ENCODE peak calls at places on chromosomes 7 and 10, in ten cellular contexts. B, S, M, P, Y, X, F, J, D and E are unnamed samples.
A peak's percentile ranks its signal among the peaks of the same experiment; 100 is the strongest.

GRCh38 chr10:125982256-125982948 is 86.0 kb downstream of the FANK1 start:
- DNase-seq in B (peak; percentile 78), S (no peak), M (no peak), P (no peak), Y (no peak), X (peak; percentile 72), F (peak; percentile 37), J (no peak), D (peak; percentile 69), E (no peak)

GRCh38 chr10:63608511-63608910 is 87.3 kb downstream of the REEP3 start:
- DNase-seq in B (no peak), S (no peak), M (no peak), P (no peak), Y (no peak), X (no peak), F (no peak), J (no peak), D (no peak), E (no peak)

GRCh38 chr7:132899833-132900232 is 182.1 kb downstream of the CHCHD3 start:
- DNase-seq in B (peak; percentile 4), S (no peak), M (no peak), P (no peak), Y (no peak), X (no peak), F (no peak), J (no peak), D (peak; percentile 13), E (no peak)

GRCh38 chr10:84593546-84593945 is 265.2 kb downstream of the CCSER2 start:
- DNase-seq in B (no peak), S (no peak), M (no peak), P (no peak), Y (no peak), X (no peak), F (no peak), J (no peak), D (no peak), E (no peak)

GRCh38 chr7:137961200-137962177 is 40.4 kb downstream of the CREB3L2 start:
- DNase-seq in B (no peak), S (no peak), M (no peak), P (no peak), Y (no peak), X (no peak), F (peak; percentile 50), J (no peak), D (no peak), E (no peak)

GRCh38 chr10:61939575-61940301 is 38.2 kb downstream of the ARID5B start:
- DNase-seq in B (peak; percentile 63), S (no peak), M (no peak), P (no peak), Y (no peak), X (no peak), F (no peak), J (no peak), D (peak; percentile 9), E (no peak)

GRCh38 chr7:140069298-140069949 is 6.7 kb upstream of the PARP12 start:
- DNase-seq in B (no peak), S (no peak), M (no peak), P (no peak), Y (no peak), X (no peak), F (no peak), J (no peak), D (no peak), E (no peak)

GRCh38 chr7:6658618-6659345 is 21.7 kb downstream of the ZNF316 start:
- DNase-seq in B (no peak), S (no peak), M (no peak), P (no peak), Y (no peak), X (peak; percentile 57), F (no peak), J (no peak), D (no peak), E (no peak)

GRCh38 chr10:22615819-22616499 is 98.4 kb downstream of the PIP4K2A start:
- DNase-seq in B (no peak), S (peak; percentile 73), M (peak; percentile 38), P (no peak), Y (no peak), X (no peak), F (peak; percentile 86), J (peak; percentile 78), D (no peak), E (peak; percentile 21)

GRCh38 chr10:49076741-49077521 is 38.4 kb downstream of the VSTM4 start:
- DNase-seq in B (no peak), S (no peak), M (no peak), P (no peak), Y (no peak), X (no peak), F (peak; percentile 80), J (no peak), D (no peak), E (no peak)

GRCh38 chr10:121681171-121681752 is 83.0 kb upstream of the FGFR2 start:
- DNase-seq in B (no peak), S (no peak), M (no peak), P (no peak), Y (no peak), X (peak; percentile 57), F (no peak), J (no peak), D (no peak), E (no peak)

GRCh38 chr10:132130286-132131265 is 56.2 kb upstream of the DPYSL4 start:
- DNase-seq in B (no peak), S (no peak), M (peak; percentile 4), P (no peak), Y (no peak), X (no peak), F (no peak), J (peak; percentile 24), D (no peak), E (no peak)

DNA sequence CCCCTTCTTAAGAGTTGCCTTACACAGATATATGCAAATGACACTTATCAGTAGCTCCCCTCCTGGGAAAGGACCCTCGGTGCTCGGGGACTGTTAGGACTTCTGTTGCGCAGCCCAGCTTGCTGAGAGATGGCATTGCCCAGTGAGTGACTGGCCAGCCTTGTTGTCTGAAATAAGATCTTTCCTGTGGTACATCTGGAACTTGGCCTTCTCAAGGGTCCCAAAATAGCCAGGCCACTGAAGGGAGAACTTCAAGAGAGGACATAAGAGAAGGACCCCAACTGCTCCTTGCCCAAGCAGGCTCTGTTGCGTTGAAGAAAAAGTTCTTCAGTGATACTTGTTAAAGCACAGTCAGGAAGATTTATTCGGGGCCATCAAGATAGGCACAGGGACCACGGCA is 17.3 kb downstream of the BAG3 start:
- DNase-seq in B (no peak), S (no peak), M (no peak), P (no peak), Y (no peak), X (no peak), F (no peak), J (no peak), D (no peak), E (no peak)
- H3K4me1 ChIP-seq in B (peaks cover 14% of the 10 kb centered on the region), S (no peaks in the 10 kb centered on the region), M (peaks cover 89% of the 10 kb centered on the region), P (peaks cover 30% of the 10 kb centered on the region), Y (peaks cover 8% of the 10 kb centered on the region), X (peaks cover 16% of the 10 kb centered on the region), F (peaks cover 53% of the 10 kb centered on the region), J (peaks cover 3% of the 10 kb centered on the region), D (peaks cover 76% of the 10 kb centered on the region), E (peaks cover 25% of the 10 kb centered on the region)

GRCh38 chr7:30750010-30750409 is 1.9 kb upstream of the INMT start:
- DNase-seq in B (no peak), S (no peak), M (no peak), P (no peak), Y (no peak), X (no peak), F (no peak), J (no peak), D (no peak), E (no peak)

GRCh38 chr7:30750574-30751256 is 1.2 kb upstream of the INMT start:
- DNase-seq in B (no peak), S (peak; percentile 92), M (peak; percentile 83), P (no peak), Y (no peak), X (peak; percentile 38), F (peak; percentile 63), J (peak; percentile 86), D (no peak), E (peak; percentile 68)

GRCh38 chr7:30751696-30752273 is at the start of gene INMT:
- DNase-seq in B (no peak), S (no peak), M (no peak), P (no peak), Y (no peak), X (peak; percentile 42), F (no peak), J (no peak), D (no peak), E (peak; percentile 55)

GRCh38 chr7:30752484-30752883 is 549 bp downstream of the INMT start:
- DNase-seq in B (no peak), S (no peak), M (no peak), P (no peak), Y (no peak), X (no peak), F (no peak), J (no peak), D (no peak), E (no peak)

DNA sequence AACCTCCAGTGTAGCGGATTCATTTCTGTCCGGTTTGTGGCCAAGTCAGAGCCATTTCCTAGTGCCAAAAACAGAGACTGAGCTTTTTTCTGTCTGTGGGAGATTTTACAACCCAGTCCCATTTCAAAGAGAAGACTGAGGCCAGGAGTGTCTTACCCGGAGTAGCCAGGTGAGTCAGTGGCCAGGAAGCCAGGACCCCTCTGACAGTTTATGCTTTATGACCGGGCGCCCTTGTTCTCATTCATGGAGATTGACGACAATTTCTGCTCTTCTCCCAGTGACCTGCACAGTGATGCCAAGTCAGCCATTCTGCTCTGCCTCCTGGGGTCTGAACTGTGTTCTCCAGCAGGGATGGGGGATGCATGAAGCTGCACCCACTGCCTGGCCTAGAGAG is 681 bp upstream of the INMT start:
- DNase-seq in B (no peak), S (no peak), M (no peak), P (no peak), Y (no peak), X (no peak), F (no peak), J (no peak), D (no peak), E (no peak)
- H3K4me3 ChIP-seq in B (no peak overlapping the region), S (no peak overlapping the region), M (no peak overlapping the region), P (no peak overlapping the region), Y (no peak overlapping the region), X (no peak overlapping the region), F (no peak overlapping the region), J (no peak overlapping the region), D (no peak overlapping the region), E (no peak overlapping the region)

GRCh38 chr10:71729023-71729649 is 9.6 kb upstream of the C10orf105 start:
- DNase-seq in B (no peak), S (no peak), M (peak; percentile 70), P (no peak), Y (no peak), X (no peak), F (peak; percentile 54), J (peak; percentile 90), D (peak; percentile 67), E (no peak)
- H3K4me1 ChIP-seq in B (peaks cover 3% of the 10 kb centered on the region), S (no peaks in the 10 kb centered on the region), M (peaks cover 45% of the 10 kb centered on the region), P (peaks cover 94% of the 10 kb centered on the region), Y (no peaks in the 10 kb centered on the region), X (peaks cover 4% of the 10 kb centered on the region), F (peaks cover 37% of the 10 kb centered on the region), J (peaks cover 45% of the 10 kb centered on the region), D (peaks cover 33% of the 10 kb centered on the region), E (peaks cover 42% of the 10 kb centered on the region)

DNA sequence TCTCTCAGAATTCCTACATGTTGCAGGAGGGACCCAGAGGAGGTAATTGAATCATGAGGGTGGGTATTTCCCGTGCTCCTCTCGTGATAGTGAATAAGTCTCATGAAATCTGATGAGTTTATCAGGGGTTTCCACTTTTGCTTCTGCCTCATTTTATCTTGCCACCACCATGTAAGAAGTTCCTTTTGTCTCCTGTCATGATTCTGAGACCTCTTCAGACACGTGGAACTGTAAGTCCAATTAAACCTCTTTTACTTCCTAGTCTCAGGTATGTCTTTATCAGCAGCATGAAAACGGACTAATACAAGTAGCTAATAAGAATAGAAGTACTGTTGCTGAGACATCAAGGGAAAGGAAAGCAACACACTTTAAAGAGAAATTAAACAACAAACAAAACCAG is 143.4 kb downstream of the CCDC71L start:
- DNase-seq in B (no peak), S (no peak), M (no peak), P (no peak), Y (no peak), X (no peak), F (no peak), J (no peak), D (no peak), E (no peak)
- H3K4me3 ChIP-seq in B (no peak overlapping the region), S (no peak overlapping the region), M (no peak overlapping the region), P (no peak overlapping the region), Y (no peak overlapping the region), X (peak overlapping the region; percentile 30), F (no peak overlapping the region), J (no peak overlapping the region), D (no peak overlapping the region), E (no peak overlapping the region)